ENCODE peak calls at places on chromosomes 3 and 15, in eight cellular contexts. A is HepG2, D is AG09319, M is MM.1S, S is nephron progenitor cell, V is breast epithelium, I is OCI-LY7, N is Calu3. T is an unnamed sample.
A peak's percentile ranks its signal among the peaks of the same experiment; 100 is the strongest.

GRCh38 chr3:46878796-46879436 is 1.4 kb downstream of the PTH1R start:
- DNase-seq in A (peak; percentile 20), D (no peak), M (no peak), S (peak; percentile 35), V (no peak), I (no peak), N (peak; percentile 60), T (no peak)

GRCh38 chr3:187889601-187890404 is 144.5 kb upstream of the BCL6 start:
- DNase-seq in A (peak; percentile 75), D (no peak), M (peak; percentile 20), S (no peak), V (no peak), I (peak; percentile 36), N (no peak), T (peak; percentile 22)

GRCh38 chr3:50204804-50205718 is at the start of gene SLC38A3:
- DNase-seq in A (no peak), D (no peak), M (no peak), S (peak; percentile 82), V (no peak), I (no peak), N (peak; percentile 31), T (no peak)

GRCh38 chr3:149005424-149005823 is 14.1 kb downstream of the GYG1 start:
- DNase-seq in A (no peak), D (no peak), M (no peak), S (no peak), V (no peak), I (no peak), N (no peak), T (no peak)

GRCh38 chr3:16461463-16462245 is 51.8 kb downstream of the RFTN1 start:
- DNase-seq in A (no peak), D (no peak), M (no peak), S (no peak), V (no peak), I (no peak), N (no peak), T (no peak)

GRCh38 chr15:58748787-58749531 is 548 bp downstream of the ADAM10 start:
- DNase-seq in A (peak; percentile 39), D (no peak), M (peak; percentile 37), S (peak; percentile 69), V (peak; percentile 56), I (peak; percentile 66), N (peak; percentile 39), T (peak; percentile 39)

GRCh38 chr3:45236964-45237363 is 10.9 kb upstream of the TMEM158 start:
- DNase-seq in A (no peak), D (no peak), M (no peak), S (no peak), V (no peak), I (peak; percentile 7), N (no peak), T (no peak)

GRCh38 chr3:48565591-48566400 is 2.2 kb upstream of the UCN2 start:
- DNase-seq in A (no peak), D (no peak), M (no peak), S (no peak), V (no peak), I (no peak), N (peak; percentile 13), T (no peak)

GRCh38 chr15:80242132-80242769 is 9.8 kb downstream of the CTXND1 start:
- DNase-seq in A (peak; percentile 50), D (no peak), M (peak; percentile 65), S (peak; percentile 20), V (no peak), I (peak; percentile 51), N (peak; percentile 60), T (peak; percentile 57)

GRCh38 chr3:3196148-3196861 is 16.8 kb upstream of the CRBN start:
- DNase-seq in A (no peak), D (no peak), M (peak; percentile 26), S (peak; percentile 26), V (no peak), I (peak; percentile 3), N (peak; percentile 28), T (no peak)

GRCh38 chr15:40320931-40321371 is 2.5 kb upstream of the INAFM2 start:
- DNase-seq in A (peak; percentile 66), D (no peak), M (peak; percentile 84), S (peak; percentile 57), V (no peak), I (peak; percentile 79), N (peak; percentile 39), T (peak; percentile 81)

GRCh38 chr3:177680442-177680821 is 483.1 kb upstream of the TBL1XR1 start:
- DNase-seq in A (no peak), D (no peak), M (no peak), S (no peak), V (no peak), I (no peak), N (no peak), T (no peak)

GRCh38 chr3:180049391-180049790 is 12.7 kb upstream of the PEX5L start:
- DNase-seq in A (no peak), D (no peak), M (no peak), S (no peak), V (no peak), I (no peak), N (peak; percentile 28), T (no peak)

GRCh38 chr3:169812844-169813677 is at the start of the genes LRRC34 and LRRIQ4:
- DNase-seq in A (no peak), D (peak; percentile 45), M (peak; percentile 93), S (peak; percentile 44), V (no peak), I (peak; percentile 83), N (no peak), T (peak; percentile 83)

GRCh38 chr15:34855893-34856292 is 60.5 kb upstream of the ACTC1 start:
- DNase-seq in A (no peak), D (no peak), M (no peak), S (no peak), V (no peak), I (no peak), N (no peak), T (no peak)

GRCh38 chr3:52483577-52484495 is 11.3 kb upstream of the STAB1 start:
- DNase-seq in A (peak; percentile 61), D (no peak), M (no peak), S (no peak), V (no peak), I (no peak), N (no peak), T (no peak)

GRCh38 chr15:48306639-48307038 is 24.6 kb upstream of the DUT start:
- DNase-seq in A (no peak), D (no peak), M (no peak), S (no peak), V (no peak), I (no peak), N (no peak), T (no peak)

GRCh38 chr15:87416591-87417257 is 839.8 kb downstream of the NTRK3 start:
- DNase-seq in A (no peak), D (no peak), M (no peak), S (no peak), V (no peak), I (no peak), N (no peak), T (no peak)

GRCh38 chr15:88375234-88375926 is 91.8 kb downstream of the MRPL46 start:
- DNase-seq in A (no peak), D (peak; percentile 31), M (no peak), S (no peak), V (no peak), I (no peak), N (no peak), T (no peak)

GRCh38 chr3:71227344-71227743 is 356.2 kb downstream of the FOXP1 start:
- DNase-seq in A (no peak), D (no peak), M (no peak), S (no peak), V (no peak), I (no peak), N (no peak), T (no peak)

GRCh38 chr3:150490212-150490611 is 56.1 kb downstream of the SERP1 start:
- DNase-seq in A (no peak), D (no peak), M (no peak), S (no peak), V (no peak), I (no peak), N (no peak), T (no peak)
- TF ChIP-seq CTCF in A (no peak), D (no peak), M (no peak), S (no peak), V (no peak), I (no peak), N (no peak), T (no peak)

DNA sequence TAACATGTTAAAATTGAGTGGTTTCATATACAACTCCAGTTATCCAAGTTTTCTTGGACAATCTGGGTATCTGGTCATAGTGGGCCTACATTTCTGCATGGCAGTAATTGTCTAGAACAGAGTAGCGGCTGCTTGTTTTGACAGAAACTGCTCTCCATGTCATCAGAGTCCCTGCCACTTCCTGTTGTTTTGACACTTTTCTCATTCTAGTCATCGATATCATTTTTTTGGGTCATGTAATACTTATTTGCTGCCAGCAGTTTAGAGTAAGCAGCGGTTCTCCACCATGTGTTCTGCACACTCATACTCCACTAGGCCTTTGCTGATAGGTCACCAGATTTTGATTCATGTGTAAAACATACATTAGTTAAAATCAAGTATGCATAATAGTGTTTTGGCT is 81.5 kb downstream of the SLC25A26 start:
- DNase-seq in A (no peak), D (no peak), M (no peak), S (no peak), V (no peak), I (peak; percentile 26), N (no peak), T (no peak)
- TF ChIP-seq CTCF in A (no peak), D (no peak), M (no peak), S (no peak), V (no peak), I (no peak), N (no peak), T (no peak)

DNA sequence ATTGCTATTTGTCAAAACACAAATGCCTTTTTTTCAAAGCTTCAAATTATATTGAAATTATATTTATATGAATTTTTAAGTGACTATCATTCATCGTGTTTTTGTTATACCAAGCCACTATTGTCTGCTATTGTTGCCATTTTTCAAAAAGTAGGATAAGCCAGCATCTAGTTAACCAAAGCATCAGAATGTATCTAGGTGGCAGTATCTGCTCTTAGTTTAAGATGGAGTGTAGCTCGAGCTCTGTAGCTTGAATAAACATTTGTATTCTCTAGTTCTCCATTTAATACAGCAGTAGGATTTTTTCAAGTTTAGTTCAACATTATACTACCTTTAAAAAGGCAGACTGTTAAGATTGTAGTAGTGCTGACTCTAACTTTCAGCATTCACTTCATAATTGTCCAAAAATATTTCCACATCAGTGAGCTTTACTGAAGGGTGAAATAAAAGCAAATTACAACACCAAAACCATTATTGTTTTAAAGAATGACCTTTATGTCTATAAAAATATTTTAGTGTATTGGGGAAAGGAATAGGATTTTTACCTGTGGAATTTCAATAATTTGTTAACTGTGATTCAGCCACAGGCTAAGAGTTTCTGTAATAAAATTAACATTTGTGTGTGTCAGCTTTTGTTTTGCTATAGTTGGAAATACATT is 19.6 kb upstream of the C15orf61 start:
- DNase-seq in A (peak; percentile 24), D (no peak), M (no peak), S (no peak), V (no peak), I (peak; percentile 57), N (no peak), T (peak; percentile 36)
- TF ChIP-seq CTCF in A (peak; percentile 49), D (peak; percentile 48), M (peak; percentile 16), S (no peak), V (no peak), I (peak; percentile 81), N (no peak), T (peak; percentile 46)

DNA sequence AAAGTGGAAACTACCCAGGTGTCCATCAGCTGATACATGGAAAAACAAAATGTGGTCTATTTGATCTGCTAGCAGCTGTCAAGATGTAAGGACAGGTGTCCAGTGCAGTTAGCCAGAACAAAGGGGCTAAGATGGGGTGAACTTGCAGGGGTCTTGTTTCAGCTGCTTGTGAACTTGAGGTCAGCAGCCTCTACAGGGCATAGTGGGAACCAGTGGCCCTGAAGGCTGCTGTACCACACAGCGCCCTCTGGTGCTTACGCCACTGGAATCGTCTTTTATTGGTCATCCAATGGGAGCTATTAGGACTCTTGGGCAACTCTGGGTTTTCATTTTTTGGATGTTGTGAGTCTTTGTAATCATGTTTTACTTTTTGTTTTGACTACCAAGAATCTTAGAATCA is 62.2 kb upstream of the CTSH start:
- DNase-seq in A (peak; percentile 75), D (no peak), M (peak; percentile 23), S (peak; percentile 72), V (no peak), I (peak; percentile 89), N (peak; percentile 43), T (no peak)
- TF ChIP-seq CTCF in A (peak; percentile 83), D (peak; percentile 47), M (peak; percentile 41), S (peak; percentile 65), V (no peak), I (peak; percentile 89), N (peak; percentile 19), T (peak; percentile 42)